ENCODE peak calls at places on chromosomes 11 and 22, in six cellular contexts. One of them, this sample, is unnamed.

GRCh38 chr11:196786-197731 is 4.2 kb downstream of the SCGB1C1 start:
- DNase-seq in brain microvascular endothelial cell: no peak
- DNase-seq in fibroblast of mammary gland: no peak
- DNase-seq in activated CD8-positive, alpha-beta T cell treated with anti-CD3 and anti-CD28 coated beads for 36 hours: no peak
- DNase-seq in AG09309: no peak
- DNase-seq in MM.1S: no peak
- DNase-seq in this sample: no peak

GRCh38 chr11:68314886-68315580 is 2.6 kb downstream of the LRP5 start:
- DNase-seq in AG09309: no peak
- DNase-seq in fibroblast of mammary gland: no peak
- DNase-seq in brain microvascular endothelial cell: peak
- DNase-seq in activated CD8-positive, alpha-beta T cell treated with anti-CD3 and anti-CD28 coated beads for 36 hours: no peak
- DNase-seq in MM.1S: no peak
- DNase-seq in this sample: no peak

GRCh38 chr11:32982626-32983025 is 33.1 kb upstream of the DEPDC7 start:
- DNase-seq in activated CD8-positive, alpha-beta T cell treated with anti-CD3 and anti-CD28 coated beads for 36 hours: no peak
- DNase-seq in brain microvascular endothelial cell: no peak
- DNase-seq in fibroblast of mammary gland: no peak
- DNase-seq in AG09309: no peak
- DNase-seq in MM.1S: no peak
- DNase-seq in this sample: no peak

GRCh38 chr22:46078241-46079092 is 71.9 kb upstream of the PPARA start:
- DNase-seq in brain microvascular endothelial cell: no peak
- DNase-seq in activated CD8-positive, alpha-beta T cell treated with anti-CD3 and anti-CD28 coated beads for 36 hours: no peak
- DNase-seq in AG09309: peak
- DNase-seq in MM.1S: no peak
- DNase-seq in fibroblast of mammary gland: peak
- DNase-seq in this sample: no peak

GRCh38 chr22:45720875-45721378 is 49.3 kb downstream of the ATXN10 start:
- DNase-seq in AG09309: no peak
- DNase-seq in fibroblast of mammary gland: no peak
- DNase-seq in activated CD8-positive, alpha-beta T cell treated with anti-CD3 and anti-CD28 coated beads for 36 hours: no peak
- DNase-seq in brain microvascular endothelial cell: no peak
- DNase-seq in MM.1S: no peak
- DNase-seq in this sample: no peak

GRCh38 chr11:76604652-76605241 is 65.8 kb downstream of the LRRC32 start:
- DNase-seq in MM.1S: no peak
- DNase-seq in fibroblast of mammary gland: peak
- DNase-seq in activated CD8-positive, alpha-beta T cell treated with anti-CD3 and anti-CD28 coated beads for 36 hours: no peak
- DNase-seq in AG09309: no peak
- DNase-seq in brain microvascular endothelial cell: no peak
- DNase-seq in this sample: no peak

GRCh38 chr22:49108636-49109315 is 718.9 kb downstream of the BRD1 start:
- DNase-seq in MM.1S: no peak
- DNase-seq in fibroblast of mammary gland: no peak
- DNase-seq in AG09309: no peak
- DNase-seq in activated CD8-positive, alpha-beta T cell treated with anti-CD3 and anti-CD28 coated beads for 36 hours: no peak
- DNase-seq in brain microvascular endothelial cell: no peak
- DNase-seq in this sample: no peak

GRCh38 chr22:22342697-22343602 is 98.4 kb downstream of the VPREB1 start:
- DNase-seq in MM.1S: peak
- DNase-seq in AG09309: no peak
- DNase-seq in brain microvascular endothelial cell: no peak
- DNase-seq in fibroblast of mammary gland: peak
- DNase-seq in activated CD8-positive, alpha-beta T cell treated with anti-CD3 and anti-CD28 coated beads for 36 hours: peak
- DNase-seq in this sample: peak

GRCh38 chr11:35677904-35678303 is 15.3 kb downstream of the TRIM44 start:
- DNase-seq in MM.1S: no peak
- DNase-seq in activated CD8-positive, alpha-beta T cell treated with anti-CD3 and anti-CD28 coated beads for 36 hours: no peak
- DNase-seq in brain microvascular endothelial cell: no peak
- DNase-seq in fibroblast of mammary gland: no peak
- DNase-seq in AG09309: no peak
- DNase-seq in this sample: no peak

GRCh38 chr11:106533046-106533445 is 455.6 kb downstream of the AASDHPPT start:
- DNase-seq in activated CD8-positive, alpha-beta T cell treated with anti-CD3 and anti-CD28 coated beads for 36 hours: no peak
- DNase-seq in AG09309: no peak
- DNase-seq in MM.1S: no peak
- DNase-seq in brain microvascular endothelial cell: no peak
- DNase-seq in fibroblast of mammary gland: no peak
- DNase-seq in this sample: no peak

GRCh38 chr22:43555561-43556515 is 144.0 kb downstream of the MPPED1 start:
- DNase-seq in fibroblast of mammary gland: no peak
- DNase-seq in MM.1S: no peak
- DNase-seq in brain microvascular endothelial cell: no peak
- DNase-seq in activated CD8-positive, alpha-beta T cell treated with anti-CD3 and anti-CD28 coated beads for 36 hours: no peak
- DNase-seq in AG09309: no peak
- DNase-seq in this sample: no peak

GRCh38 chr11:131537729-131538128 is 167.3 kb downstream of the NTM start:
- DNase-seq in fibroblast of mammary gland: no peak
- DNase-seq in AG09309: no peak
- DNase-seq in activated CD8-positive, alpha-beta T cell treated with anti-CD3 and anti-CD28 coated beads for 36 hours: no peak
- DNase-seq in brain microvascular endothelial cell: no peak
- DNase-seq in MM.1S: no peak
- DNase-seq in this sample: no peak

GRCh38 chr11:131536159-131536558 is 165.7 kb downstream of the NTM start:
- DNase-seq in activated CD8-positive, alpha-beta T cell treated with anti-CD3 and anti-CD28 coated beads for 36 hours: no peak
- DNase-seq in AG09309: no peak
- DNase-seq in brain microvascular endothelial cell: no peak
- DNase-seq in fibroblast of mammary gland: no peak
- DNase-seq in MM.1S: no peak
- DNase-seq in this sample: no peak

GRCh38 chr11:131534611-131535010 is 164.2 kb downstream of the NTM start:
- DNase-seq in fibroblast of mammary gland: no peak
- DNase-seq in MM.1S: no peak
- DNase-seq in activated CD8-positive, alpha-beta T cell treated with anti-CD3 and anti-CD28 coated beads for 36 hours: no peak
- DNase-seq in AG09309: no peak
- DNase-seq in brain microvascular endothelial cell: no peak
- DNase-seq in this sample: no peak

GRCh38 chr11:131538322-131538721 is 167.9 kb downstream of the NTM start:
- DNase-seq in AG09309: no peak
- DNase-seq in MM.1S: no peak
- DNase-seq in activated CD8-positive, alpha-beta T cell treated with anti-CD3 and anti-CD28 coated beads for 36 hours: no peak
- DNase-seq in brain microvascular endothelial cell: no peak
- DNase-seq in fibroblast of mammary gland: no peak
- DNase-seq in this sample: no peak

GRCh38 chr11:131537196-131537595 is 166.8 kb downstream of the NTM start:
- DNase-seq in brain microvascular endothelial cell: no peak
- DNase-seq in fibroblast of mammary gland: no peak
- DNase-seq in MM.1S: peak
- DNase-seq in AG09309: no peak
- DNase-seq in activated CD8-positive, alpha-beta T cell treated with anti-CD3 and anti-CD28 coated beads for 36 hours: no peak
- DNase-seq in this sample: no peak
- TF ChIP-seq CTCF in brain microvascular endothelial cell: no peak
- TF ChIP-seq CTCF in fibroblast of mammary gland: no peak
- TF ChIP-seq CTCF in MM.1S: no peak
- TF ChIP-seq CTCF in AG09309: no peak
- TF ChIP-seq CTCF in activated CD8-positive, alpha-beta T cell treated with anti-CD3 and anti-CD28 coated beads for 36 hours: no peak
- TF ChIP-seq CTCF in this sample: no peak

DNA sequence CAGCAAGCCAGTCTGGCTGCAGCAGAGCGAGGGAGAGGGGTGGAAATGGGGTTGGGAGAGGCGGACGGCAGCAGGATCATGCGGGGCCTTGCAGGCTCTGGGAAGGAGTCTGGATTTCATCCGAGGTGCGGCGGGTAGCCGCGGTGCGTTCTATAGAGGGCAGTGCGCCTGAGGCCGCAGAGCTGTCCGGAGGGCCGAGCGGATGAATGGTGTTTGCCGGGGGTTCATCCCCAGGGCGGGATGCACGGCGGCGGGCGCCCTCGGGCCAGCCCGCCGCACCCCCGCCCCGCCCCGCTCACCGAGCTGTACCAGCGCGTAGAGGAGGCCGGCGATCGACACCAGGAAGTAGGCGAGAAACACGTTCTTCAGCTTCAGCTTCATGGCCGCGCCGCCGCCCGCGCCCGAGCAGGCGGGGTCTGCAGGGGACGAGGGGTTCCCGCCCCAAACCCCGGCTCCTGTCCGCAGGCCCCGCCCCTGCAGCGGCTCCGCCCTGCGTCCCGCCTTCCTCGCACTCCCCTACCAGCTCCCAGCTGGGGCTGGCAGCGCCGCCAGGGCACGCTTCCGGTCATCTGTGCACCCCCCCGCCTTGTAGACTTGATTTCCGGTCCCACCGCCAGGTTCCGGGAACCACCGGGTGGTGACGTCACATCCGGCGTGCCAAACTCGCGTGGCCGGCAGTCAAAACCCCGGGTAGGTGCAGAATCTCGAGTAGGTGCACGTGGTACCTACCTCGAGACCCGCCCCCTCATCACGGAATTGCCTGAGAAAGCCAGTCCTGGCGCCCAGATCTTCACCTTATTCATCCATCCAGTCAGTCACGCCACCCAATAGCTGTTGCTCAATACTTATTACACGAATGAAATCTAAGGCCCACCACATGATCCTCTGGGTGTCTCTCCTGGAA is at the start of gene B3GAT3:
- DNase-seq in fibroblast of mammary gland: peak
- DNase-seq in activated CD8-positive, alpha-beta T cell treated with anti-CD3 and anti-CD28 coated beads for 36 hours: peak
- DNase-seq in AG09309: peak
- DNase-seq in brain microvascular endothelial cell: peak
- DNase-seq in MM.1S: peak
- DNase-seq in this sample: peak
- TF ChIP-seq CTCF in fibroblast of mammary gland: no peak
- TF ChIP-seq CTCF in activated CD8-positive, alpha-beta T cell treated with anti-CD3 and anti-CD28 coated beads for 36 hours: no peak
- TF ChIP-seq CTCF in AG09309: peak
- TF ChIP-seq CTCF in brain microvascular endothelial cell: peak
- TF ChIP-seq CTCF in MM.1S: no peak
- TF ChIP-seq CTCF in this sample: no peak

DNA sequence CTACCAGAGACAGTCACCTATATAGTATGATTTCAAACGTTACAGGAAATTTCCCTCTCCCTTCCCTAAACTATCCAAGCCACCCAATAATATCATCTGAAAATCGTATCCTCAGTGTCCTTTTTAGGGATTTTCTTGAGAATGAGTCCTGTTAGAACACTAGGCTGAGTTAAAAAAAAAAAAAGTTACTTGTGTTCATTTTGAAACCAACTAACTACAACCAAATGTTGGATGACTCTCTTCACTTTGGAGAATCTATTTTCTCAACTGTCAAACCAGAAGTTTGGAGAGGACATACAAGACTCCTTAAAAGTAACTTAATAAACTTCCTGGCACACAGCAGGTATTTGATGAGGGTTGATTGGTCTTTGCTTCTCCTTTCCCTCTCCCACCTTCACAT is 183.2 kb upstream of the SESN3 start:
- DNase-seq in brain microvascular endothelial cell: no peak
- DNase-seq in MM.1S: no peak
- DNase-seq in activated CD8-positive, alpha-beta T cell treated with anti-CD3 and anti-CD28 coated beads for 36 hours: no peak
- DNase-seq in fibroblast of mammary gland: no peak
- DNase-seq in AG09309: no peak
- DNase-seq in this sample: no peak
- TF ChIP-seq CTCF in brain microvascular endothelial cell: no peak
- TF ChIP-seq CTCF in MM.1S: no peak
- TF ChIP-seq CTCF in activated CD8-positive, alpha-beta T cell treated with anti-CD3 and anti-CD28 coated beads for 36 hours: no peak
- TF ChIP-seq CTCF in fibroblast of mammary gland: no peak
- TF ChIP-seq CTCF in AG09309: no peak
- TF ChIP-seq CTCF in this sample: no peak

GRCh38 chr22:26589845-26590524 is at the start of gene TPST2:
- DNase-seq in activated CD8-positive, alpha-beta T cell treated with anti-CD3 and anti-CD28 coated beads for 36 hours: peak
- DNase-seq in fibroblast of mammary gland: peak
- DNase-seq in brain microvascular endothelial cell: peak
- DNase-seq in MM.1S: peak
- DNase-seq in AG09309: no peak
- DNase-seq in this sample: peak

GRCh38 chr22:26592368-26593015 is 2.6 kb upstream of the TPST2 start:
- DNase-seq in brain microvascular endothelial cell: no peak
- DNase-seq in activated CD8-positive, alpha-beta T cell treated with anti-CD3 and anti-CD28 coated beads for 36 hours: peak
- DNase-seq in MM.1S: peak
- DNase-seq in AG09309: no peak
- DNase-seq in fibroblast of mammary gland: no peak
- DNase-seq in this sample: peak

GRCh38 chr22:26588749-26589366 is 1.1 kb downstream of the TPST2 start:
- DNase-seq in fibroblast of mammary gland: no peak
- DNase-seq in activated CD8-positive, alpha-beta T cell treated with anti-CD3 and anti-CD28 coated beads for 36 hours: peak
- DNase-seq in MM.1S: no peak
- DNase-seq in brain microvascular endothelial cell: no peak
- DNase-seq in AG09309: no peak
- DNase-seq in this sample: no peak

GRCh38 chr22:26589367-26589844 is 526 bp downstream of the TPST2 start:
- DNase-seq in MM.1S: no peak
- DNase-seq in activated CD8-positive, alpha-beta T cell treated with anti-CD3 and anti-CD28 coated beads for 36 hours: peak
- DNase-seq in fibroblast of mammary gland: peak
- DNase-seq in AG09309: no peak
- DNase-seq in brain microvascular endothelial cell: no peak
- DNase-seq in this sample: peak

DNA sequence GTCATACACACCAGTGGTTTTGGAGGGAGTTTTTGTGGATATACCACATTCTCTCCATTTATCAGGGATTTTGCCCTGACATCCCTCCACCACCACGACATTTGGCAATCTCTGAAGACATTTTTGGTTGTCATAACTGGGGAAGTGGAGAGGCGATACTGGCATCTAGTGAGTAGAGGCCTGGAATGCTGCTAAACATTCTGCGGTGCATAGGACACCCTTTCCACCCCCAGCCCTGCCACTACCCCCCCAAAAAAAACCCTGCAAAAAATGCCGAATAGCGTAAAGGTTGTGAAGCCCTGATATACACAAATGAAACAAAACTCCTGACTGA is 560 bp upstream of the TPST2 start:
- DNase-seq in AG09309: no peak
- DNase-seq in brain microvascular endothelial cell: no peak
- DNase-seq in fibroblast of mammary gland: peak
- DNase-seq in activated CD8-positive, alpha-beta T cell treated with anti-CD3 and anti-CD28 coated beads for 36 hours: no peak
- DNase-seq in MM.1S: no peak
- DNase-seq in this sample: no peak
- TF ChIP-seq CTCF in AG09309: no peak
- TF ChIP-seq CTCF in brain microvascular endothelial cell: no peak
- TF ChIP-seq CTCF in fibroblast of mammary gland: no peak
- TF ChIP-seq CTCF in activated CD8-positive, alpha-beta T cell treated with anti-CD3 and anti-CD28 coated beads for 36 hours: no peak
- TF ChIP-seq CTCF in MM.1S: no peak
- TF ChIP-seq CTCF in this sample: no peak

GRCh38 chr11:8219257-8220021 is 44.2 kb downstream of the LMO1 start:
- DNase-seq in MM.1S: peak
- DNase-seq in fibroblast of mammary gland: peak
- DNase-seq in AG09309: no peak
- DNase-seq in activated CD8-positive, alpha-beta T cell treated with anti-CD3 and anti-CD28 coated beads for 36 hours: peak
- DNase-seq in brain microvascular endothelial cell: peak
- DNase-seq in this sample: peak
- TF ChIP-seq CTCF in MM.1S: peak
- TF ChIP-seq CTCF in fibroblast of mammary gland: peak
- TF ChIP-seq CTCF in AG09309: peak
- TF ChIP-seq CTCF in activated CD8-positive, alpha-beta T cell treated with anti-CD3 and anti-CD28 coated beads for 36 hours: peak
- TF ChIP-seq CTCF in brain microvascular endothelial cell: peak
- TF ChIP-seq CTCF in this sample: peak

GRCh38 chr11:14411818-14412217 is 52.8 kb upstream of the RRAS2 start:
- DNase-seq in brain microvascular endothelial cell: no peak
- DNase-seq in MM.1S: no peak
- DNase-seq in activated CD8-positive, alpha-beta T cell treated with anti-CD3 and anti-CD28 coated beads for 36 hours: no peak
- DNase-seq in AG09309: peak
- DNase-seq in fibroblast of mammary gland: peak
- DNase-seq in this sample: no peak

GRCh38 chr11:14417186-14417585 is 58.2 kb upstream of the RRAS2 start:
- DNase-seq in AG09309: no peak
- DNase-seq in fibroblast of mammary gland: peak
- DNase-seq in activated CD8-positive, alpha-beta T cell treated with anti-CD3 and anti-CD28 coated beads for 36 hours: no peak
- DNase-seq in brain microvascular endothelial cell: no peak
- DNase-seq in MM.1S: no peak
- DNase-seq in this sample: no peak

GRCh38 chr11:14409891-14410290 is 50.9 kb upstream of the RRAS2 start:
- DNase-seq in brain microvascular endothelial cell: no peak
- DNase-seq in AG09309: no peak
- DNase-seq in MM.1S: no peak
- DNase-seq in fibroblast of mammary gland: no peak
- DNase-seq in activated CD8-positive, alpha-beta T cell treated with anti-CD3 and anti-CD28 coated beads for 36 hours: no peak
- DNase-seq in this sample: no peak

GRCh38 chr11:14414470-14415461 is 55.8 kb upstream of the RRAS2 start:
- DNase-seq in activated CD8-positive, alpha-beta T cell treated with anti-CD3 and anti-CD28 coated beads for 36 hours: peak
- DNase-seq in AG09309: no peak
- DNase-seq in MM.1S: no peak
- DNase-seq in brain microvascular endothelial cell: no peak
- DNase-seq in fibroblast of mammary gland: peak
- DNase-seq in this sample: peak

GRCh38 chr11:14413307-14414072 is 54.5 kb upstream of the RRAS2 start:
- DNase-seq in brain microvascular endothelial cell: peak
- DNase-seq in AG09309: no peak
- DNase-seq in fibroblast of mammary gland: peak
- DNase-seq in MM.1S: no peak
- DNase-seq in activated CD8-positive, alpha-beta T cell treated with anti-CD3 and anti-CD28 coated beads for 36 hours: peak
- DNase-seq in this sample: no peak
- TF ChIP-seq CTCF in brain microvascular endothelial cell: peak
- TF ChIP-seq CTCF in AG09309: peak
- TF ChIP-seq CTCF in fibroblast of mammary gland: peak
- TF ChIP-seq CTCF in MM.1S: no peak
- TF ChIP-seq CTCF in activated CD8-positive, alpha-beta T cell treated with anti-CD3 and anti-CD28 coated beads for 36 hours: peak
- TF ChIP-seq CTCF in this sample: no peak